ENCODE peak calls at places on chromosomes 11 and 22, in five cellular contexts. F is colonic mucosa, S is fibroblast of pulmonary artery, V is nephron progenitor cell, P is bronchial epithelial cell. Z is an unnamed sample.

GRCh38 chr22:21028277-21029251 is 3.8 kb downstream of the SLC7A4 start:
- DNase-seq in F (no peak), S (no peak), V (no peak), P (no peak), Z (no peak)

GRCh38 chr11:9741260-9741659 is 77.4 kb downstream of the SWAP70 start:
- DNase-seq in F (no peak), S (no peak), V (no peak), P (no peak), Z (no peak)

GRCh38 chr11:2585566-2586090 is 114.2 kb downstream of the KCNQ1OT1 start:
- DNase-seq in F (no peak), S (no peak), V (no peak), P (no peak), Z (no peak)

GRCh38 chr22:45263790-45264269 is 20.9 kb upstream of the UPK3A start:
- DNase-seq in F (peak), S (peak), V (peak), P (peak), Z (peak)

GRCh38 chr11:67372993-67373915 is at the start of gene CLCF1:
- DNase-seq in F (peak), S (peak), V (peak), P (peak), Z (peak)

GRCh38 chr11:68408512-68408911 is 52.0 kb upstream of the PPP6R3 start:
- DNase-seq in F (no peak), S (no peak), V (no peak), P (no peak), Z (no peak)

GRCh38 chr22:30829901-30830550 is 135.4 kb downstream of the OSBP2 start:
- DNase-seq in F (no peak), S (peak), V (no peak), P (peak), Z (peak)

GRCh38 chr11:14413307-14414072 is 54.5 kb upstream of the RRAS2 start:
- DNase-seq in F (no peak), S (peak), V (no peak), P (no peak), Z (peak)

GRCh38 chr11:70066136-70066520 is 12.0 kb upstream of the ANO1 start:
- DNase-seq in F (no peak), S (no peak), V (no peak), P (no peak), Z (no peak)

GRCh38 chr11:109641549-109641948 is 219.6 kb downstream of the C11orf87 start:
- DNase-seq in F (no peak), S (peak), V (peak), P (peak), Z (peak)

GRCh38 chr11:119696378-119697157 is 32.4 kb downstream of the NECTIN1 start:
- DNase-seq in F (peak), S (no peak), V (no peak), P (peak), Z (no peak)

GRCh38 chr22:21448627-21449416 is 18.4 kb upstream of the TMEM191C start:
- DNase-seq in F (no peak), S (no peak), V (no peak), P (no peak), Z (no peak)

GRCh38 chr11:65042899-65043298 is 1.9 kb downstream of the SAC3D1 start:
- DNase-seq in F (no peak), S (no peak), V (no peak), P (no peak), Z (no peak)

GRCh38 chr11:65043881-65044501 is 3.0 kb downstream of the SAC3D1 start:
- DNase-seq in F (peak), S (peak), V (no peak), P (peak), Z (peak)

GRCh38 chr11:65047581-65048422 is 6.8 kb downstream of the SAC3D1 start:
- DNase-seq in F (peak), S (no peak), V (no peak), P (no peak), Z (no peak)

GRCh38 chr11:65045061-65045460 is 4.1 kb downstream of the SAC3D1 start:
- DNase-seq in F (no peak), S (no peak), V (no peak), P (no peak), Z (no peak)

DNA sequence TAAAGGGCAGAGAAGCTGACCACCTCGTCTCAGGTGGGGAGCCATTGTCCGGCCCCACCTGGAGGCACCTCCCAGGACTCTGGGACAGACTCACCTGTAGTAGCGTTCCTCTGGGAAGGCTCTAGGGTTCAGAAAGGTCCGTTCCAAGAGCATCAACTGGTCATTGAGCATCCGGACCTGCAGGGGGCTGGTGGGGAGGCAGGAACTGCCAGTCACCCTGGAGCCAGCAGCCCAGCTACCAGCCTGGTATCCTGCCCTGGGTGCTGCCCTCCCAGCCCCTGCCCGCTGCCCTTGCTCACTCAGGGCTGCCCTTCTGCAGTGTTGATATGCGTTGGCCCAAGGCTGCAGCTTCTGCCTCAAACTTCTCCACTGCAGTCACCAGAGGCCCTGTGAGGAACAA is 4.7 kb downstream of the SAC3D1 start:
- DNase-seq in F (no peak), S (no peak), V (no peak), P (no peak), Z (no peak)
- TF ChIP-seq CTCF in F (no peak), S (no peak), V (no peak), P (no peak), Z (no peak)

GRCh38 chr22:39622881-39623367 is 52.4 kb downstream of the CACNA1I start:
- DNase-seq in F (peak), S (peak), V (peak), P (peak), Z (no peak)
- TF ChIP-seq CTCF in F (peak), S (peak), V (peak), P (peak), Z (peak)

DNA sequence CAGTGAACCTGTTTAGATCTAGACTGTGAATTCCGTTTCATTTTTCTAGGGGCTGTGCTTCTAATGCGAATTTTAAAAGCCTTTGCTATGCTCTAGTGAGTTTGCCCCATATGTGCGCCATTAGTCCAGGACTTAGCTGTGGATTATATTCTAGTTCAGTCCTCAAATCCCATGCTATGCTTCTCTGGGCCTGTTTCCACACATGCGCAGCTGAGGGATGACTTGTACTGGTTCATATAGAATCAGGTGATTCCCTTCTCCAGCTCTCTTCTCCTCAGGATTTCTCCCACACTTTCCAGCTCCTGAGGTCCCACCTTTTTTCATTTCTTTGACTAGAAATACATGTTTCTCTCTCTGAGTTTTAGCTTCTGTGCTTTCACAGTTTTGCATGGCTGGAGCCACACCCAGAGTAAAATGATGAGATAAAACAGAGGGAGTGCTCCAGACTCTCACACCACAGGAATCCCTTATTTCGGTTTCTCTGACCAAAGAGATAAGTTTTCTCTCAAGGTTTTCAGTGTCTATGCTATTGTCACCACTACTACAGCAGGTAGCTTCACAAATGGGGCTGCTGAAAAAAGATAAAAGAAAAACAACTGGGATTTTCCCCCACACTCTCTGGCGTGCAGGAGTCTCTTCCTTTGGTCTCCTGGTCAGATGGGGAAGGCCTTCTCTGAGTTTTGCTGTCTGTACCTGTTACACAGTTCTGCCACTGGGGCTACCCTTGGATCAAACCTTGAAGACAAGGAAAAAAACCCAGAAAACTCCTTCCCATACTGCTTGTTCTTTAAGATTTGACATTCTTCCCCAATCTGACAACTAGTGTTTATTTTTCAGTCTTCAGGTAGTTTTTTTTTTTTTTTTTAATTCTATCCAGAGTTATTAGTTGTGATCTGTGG is 96.2 kb upstream of the TEAD1 start:
- DNase-seq in F (no peak), S (no peak), V (no peak), P (no peak), Z (no peak)
- TF ChIP-seq CTCF in F (no peak), S (no peak), V (no peak), P (peak), Z (no peak)

GRCh38 chr11:35337136-35337918 is 82.0 kb downstream of the SLC1A2 start:
- DNase-seq in F (no peak), S (peak), V (no peak), P (peak), Z (peak)
- TF ChIP-seq CTCF in F (no peak), S (no peak), V (no peak), P (no peak), Z (no peak)

GRCh38 chr22:50343541-50343935 is 411 bp downstream of the PPP6R2 start:
- DNase-seq in F (no peak), S (no peak), V (no peak), P (no peak), Z (no peak)

GRCh38 chr22:50342651-50343540 is at the start of gene PPP6R2:
- DNase-seq in F (peak), S (peak), V (peak), P (peak), Z (peak)

GRCh38 chr22:50338860-50339462 is 4.2 kb upstream of the PPP6R2 start:
- DNase-seq in F (no peak), S (no peak), V (no peak), P (no peak), Z (no peak)

GRCh38 chr22:50340157-50340879 is 2.8 kb upstream of the PPP6R2 start:
- DNase-seq in F (no peak), S (peak), V (peak), P (no peak), Z (no peak)

DNA sequence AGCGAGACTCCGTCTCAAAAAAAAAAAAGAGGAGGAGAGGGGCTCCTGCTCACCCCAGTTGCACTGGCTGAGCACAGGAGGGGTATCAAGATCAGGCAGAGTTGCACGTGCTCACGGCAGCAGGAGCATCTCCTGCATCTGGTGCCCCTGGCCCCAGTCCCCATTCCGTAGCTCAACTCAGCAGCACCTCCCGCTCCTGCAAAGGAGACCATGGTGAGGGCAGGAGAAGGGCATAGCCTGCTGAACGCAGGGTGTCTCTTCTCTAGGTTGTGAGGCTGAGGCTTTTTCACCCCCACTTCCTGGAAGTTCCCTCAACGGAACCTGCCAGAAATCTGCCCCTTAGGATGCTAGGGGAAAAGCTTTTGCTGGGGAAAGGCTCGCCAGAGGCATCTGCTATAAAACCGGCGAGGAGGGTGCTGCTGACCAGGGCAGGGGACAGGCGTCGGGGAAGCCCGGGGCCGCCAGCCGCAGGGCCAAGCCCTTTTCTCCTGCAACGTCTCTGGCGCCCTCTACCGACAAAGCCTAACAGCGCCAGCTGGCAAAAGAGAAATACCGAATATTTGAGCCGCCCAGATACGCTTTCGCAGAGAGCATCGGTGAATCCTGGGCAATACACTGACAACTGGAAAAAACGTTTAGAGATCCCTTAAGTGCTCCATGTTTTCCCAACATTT is 1.0 kb upstream of the PPP6R2 start:
- DNase-seq in F (peak), S (peak), V (peak), P (peak), Z (peak)
- TF ChIP-seq CTCF in F (peak), S (peak), V (peak), P (peak), Z (peak)